ENCODE peak calls at places on chromosomes 4 and X, in six cellular contexts. E is fibroblast of lung, Z is neuronal stem cell, P is pancreas, R is Peyer's patch, V is suprapubic skin. Y is an unnamed sample.

GRCh38 chrX:8820910-8821527 is 19.8 kb upstream of the FAM9A start:
- DNase-seq in E (peak; percentile 11), Z (peak; percentile 36), P (no peak), R (no peak), V (no peak), Y (no peak)

GRCh38 chr4:36274158-36274557 is 7.3 kb upstream of the DTHD1 start:
- DNase-seq in E (peak; percentile 39), Z (no peak), P (no peak), R (no peak), V (no peak), Y (no peak)

GRCh38 chr4:175504316-175504715 is 307.7 kb downstream of the GPM6A start:
- DNase-seq in E (peak; percentile 16), Z (no peak), P (no peak), R (no peak), V (no peak), Y (no peak)

GRCh38 chr4:124111922-124112321 is 600.6 kb downstream of the ANKRD50 start:
- DNase-seq in E (peak; percentile 80), Z (peak; percentile 76), P (no peak), R (no peak), V (no peak), Y (peak; percentile 25)

GRCh38 chr4:168796362-168797106 is 213.5 kb downstream of the CBR4 start:
- DNase-seq in E (peak; percentile 95), Z (no peak), P (no peak), R (no peak), V (no peak), Y (peak; percentile 87)

GRCh38 chr4:128574706-128575105 is 234.8 kb upstream of the JADE1 start:
- DNase-seq in E (peak; percentile 52), Z (peak; percentile 48), P (peak; percentile 85), R (peak; percentile 52), V (peak; percentile 84), Y (peak; percentile 89)

GRCh38 chrX:151488677-151489076 is 74.8 kb upstream of the PASD1 start:
- DNase-seq in E (no peak), Z (no peak), P (no peak), R (no peak), V (no peak), Y (no peak)

GRCh38 chrX:24877854-24878650 is 137.7 kb downstream of the ARX start:
- DNase-seq in E (peak; percentile 40), Z (no peak), P (no peak), R (no peak), V (no peak), Y (peak; percentile 9)

GRCh38 chrX:149314031-149314430 is 191.1 kb downstream of the IDS start:
- DNase-seq in E (peak; percentile 33), Z (no peak), P (no peak), R (no peak), V (no peak), Y (no peak)

GRCh38 chr4:13284932-13285331 is 199.2 kb downstream of the RAB28 start:
- DNase-seq in E (no peak), Z (no peak), P (no peak), R (no peak), V (no peak), Y (no peak)

GRCh38 chr4:189613202-189613601 is 327.5 kb upstream of the FRG1 start:
- DNase-seq in E (no peak), Z (no peak), P (no peak), R (no peak), V (no peak), Y (peak; percentile 3)

GRCh38 chr4:86970447-86971354 is 35.9 kb downstream of the AFF1 start:
- DNase-seq in E (no peak), Z (no peak), P (no peak), R (no peak), V (no peak), Y (no peak)

GRCh38 chr4:142030010-142030409 is 393.6 kb downstream of the IL15 start:
- DNase-seq in E (no peak), Z (no peak), P (no peak), R (no peak), V (no peak), Y (no peak)

GRCh38 chrX:1390621-1391369 is 1.1 kb downstream of the SLC25A6 start:
- DNase-seq in E (no peak), Z (no peak), P (peak; percentile 23), R (peak; percentile 12), V (peak; percentile 67), Y (no peak)

GRCh38 chr4:73864973-73865372 is 4.2 kb upstream of the CXCL1 start:
- DNase-seq in E (no peak), Z (no peak), P (no peak), R (no peak), V (no peak), Y (no peak)

GRCh38 chrX:94365736-94366135 is 691.7 kb downstream of the FAM133A start:
- DNase-seq in E (no peak), Z (no peak), P (no peak), R (no peak), V (no peak), Y (no peak)

GRCh38 chr4:185307136-185307950 is 88.4 kb downstream of the LRP2BP start:
- DNase-seq in E (peak; percentile 63), Z (no peak), P (no peak), R (no peak), V (no peak), Y (peak; percentile 23)

GRCh38 chr4:181301735-181302380 is 941.3 kb upstream of the TENM3 start:
- DNase-seq in E (peak; percentile 18), Z (no peak), P (peak; percentile 28), R (peak; percentile 22), V (no peak), Y (peak; percentile 68)

GRCh38 chrX:150944233-150944632 is 38.9 kb upstream of the HMGB3 start:
- DNase-seq in E (no peak), Z (no peak), P (no peak), R (no peak), V (no peak), Y (no peak)

GRCh38 chrX:427812-428725 is 41.4 kb upstream of the PPP2R3B start:
- DNase-seq in E (no peak), Z (peak; percentile 50), P (no peak), R (no peak), V (no peak), Y (no peak)

GRCh38 chr4:123468479-123469031 is 72.0 kb downstream of the SPRY1 start:
- DNase-seq in E (no peak), Z (no peak), P (no peak), R (no peak), V (no peak), Y (no peak)

GRCh38 chr4:76830612-76831474 is 67.1 kb downstream of the SOWAHB start:
- DNase-seq in E (peak; percentile 83), Z (peak; percentile 20), P (peak; percentile 69), R (no peak), V (no peak), Y (peak; percentile 98)

GRCh38 chr4:185115827-185116232 is 27.2 kb upstream of the SLC25A4 start:
- DNase-seq in E (peak; percentile 85), Z (no peak), P (peak; percentile 88), R (no peak), V (no peak), Y (peak; percentile 83)

GRCh38 chr4:25484243-25484721 is 107.2 kb downstream of the ANAPC4 start:
- DNase-seq in E (peak; percentile 82), Z (no peak), P (no peak), R (no peak), V (no peak), Y (no peak)

GRCh38 chr4:8340721-8341680 is 71.4 kb downstream of the HTRA3 start:
- DNase-seq in E (no peak), Z (no peak), P (no peak), R (no peak), V (peak; percentile 93), Y (peak; percentile 3)

GRCh38 chrX:150323020-150323419 is 40.1 kb upstream of the MAMLD1 start:
- DNase-seq in E (no peak), Z (no peak), P (no peak), R (no peak), V (no peak), Y (no peak)

GRCh38 chr4:105327222-105327621 is 146.6 kb downstream of the PPA2 start:
- DNase-seq in E (no peak), Z (no peak), P (no peak), R (no peak), V (no peak), Y (no peak)

GRCh38 chr4:113998026-113998425 is 18.6 kb upstream of the ARSJ start:
- DNase-seq in E (no peak), Z (no peak), P (no peak), R (no peak), V (no peak), Y (no peak)

GRCh38 chr4:146273204-146273901 is 59.0 kb downstream of the REELD1 start:
- DNase-seq in E (no peak), Z (no peak), P (no peak), R (no peak), V (no peak), Y (no peak)

GRCh38 chr4:41169256-41169655 is 45.1 kb downstream of the APBB2 start:
- DNase-seq in E (no peak), Z (no peak), P (no peak), R (no peak), V (no peak), Y (no peak)

GRCh38 chr4:102263024-102263787 is 82.1 kb downstream of the SLC39A8 start:
- DNase-seq in E (peak; percentile 64), Z (peak; percentile 41), P (no peak), R (no peak), V (no peak), Y (peak; percentile 25)

GRCh38 chrX:72230290-72230689 is 8.5 kb downstream of the ERCC6L start:
- DNase-seq in E (no peak), Z (no peak), P (no peak), R (no peak), V (no peak), Y (no peak)
- H3K9me3 ChIP-seq in E (no peaks in the 10 kb centered on the region), Z (peaks cover 5% of the 10 kb centered on the region), P (no peaks in the 10 kb centered on the region), R (no peaks in the 10 kb centered on the region), V (no peaks in the 10 kb centered on the region), Y (no peaks in the 10 kb centered on the region)

GRCh38 chr4:155822572-155822971 is 43.5 kb downstream of the ASIC5 start:
- DNase-seq in E (peak; percentile 32), Z (no peak), P (no peak), R (no peak), V (no peak), Y (no peak)
- H3K27me3 ChIP-seq in E (no peaks in the 10 kb centered on the region), Z (no peaks in the 10 kb centered on the region), P (no peaks in the 10 kb centered on the region), R (no peaks in the 10 kb centered on the region), V (no peaks in the 10 kb centered on the region), Y (no peaks in the 10 kb centered on the region)

DNA sequence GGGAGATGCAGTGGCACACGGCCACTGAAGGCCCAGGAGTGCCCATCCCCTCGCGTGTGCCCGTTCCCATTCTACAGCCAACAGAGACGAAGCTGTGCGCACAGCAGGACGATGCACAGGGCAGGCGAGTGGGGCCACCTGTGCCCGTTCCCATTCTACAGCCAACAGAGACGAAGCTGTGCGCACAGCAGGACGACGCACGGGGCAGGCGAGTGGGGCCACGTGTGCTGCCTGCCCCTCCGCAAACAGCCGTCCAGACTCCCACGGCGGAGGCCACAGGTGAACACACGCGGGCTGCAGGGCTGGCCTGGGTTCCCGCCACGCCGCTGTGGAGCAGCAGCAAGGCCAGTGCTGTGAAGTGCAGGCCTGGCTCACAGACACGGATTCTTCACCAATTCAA is 32.0 kb downstream of the GAK start:
- DNase-seq in E (no peak), Z (no peak), P (no peak), R (no peak), V (no peak), Y (no peak)
- H3K36me3 ChIP-seq in E (peaks cover 15% of the 10 kb centered on the region), Z (peaks cover 17% of the 10 kb centered on the region), P (no peaks in the 10 kb centered on the region), R (no peaks in the 10 kb centered on the region), V (peaks cover 72% of the 10 kb centered on the region), Y (peaks cover 10% of the 10 kb centered on the region)

DNA sequence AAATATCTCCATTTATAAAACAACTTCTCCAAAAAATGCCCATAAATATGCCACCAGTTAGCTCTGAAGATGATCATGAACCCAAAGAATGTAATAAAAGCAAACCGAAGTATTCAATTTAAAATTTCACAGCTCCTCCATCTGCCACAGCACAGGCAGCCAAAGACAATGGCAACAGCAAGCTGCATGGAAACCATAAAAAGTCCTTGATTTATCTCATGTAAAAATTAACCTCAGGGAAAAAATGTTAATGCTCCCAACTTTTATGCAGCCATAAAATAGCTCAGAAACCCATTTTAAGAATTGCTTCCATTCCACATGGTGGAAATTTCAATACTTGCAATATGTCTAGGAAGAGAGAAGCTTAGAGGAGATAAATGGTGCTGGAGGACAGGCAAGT is 132.3 kb upstream of the ARHGEF9 start:
- DNase-seq in E (no peak), Z (no peak), P (no peak), R (no peak), V (no peak), Y (no peak)
- H3K9me3 ChIP-seq in E (no peaks in the 10 kb centered on the region), Z (no peaks in the 10 kb centered on the region), P (no peaks in the 10 kb centered on the region), R (no peaks in the 10 kb centered on the region), V (peaks cover 4% of the 10 kb centered on the region), Y (peaks cover 2% of the 10 kb centered on the region)

Y was measured in small intestine.